ENCODE peak calls at places on chromosomes 6 and 20, in six cellular contexts. R is CD4-positive, alpha-beta T cell; M is thoracic aorta; O is cardiac muscle cell; H is adrenal gland; T is tibial artery. V is an unnamed sample.

GRCh38 chr20:9532069-9532809 is 17.8 kb downstream of the LAMP5 start:
- DNase-seq in R (no peak), O (no peak), H (no peak), T (no peak), M (no peak), V (no peak)

GRCh38 chr6:129312865-129313264 is 397.1 kb downstream of the ARHGAP18 start:
- DNase-seq in O (peak; percentile 40), M (no peak), T (no peak), H (no peak), R (no peak), V (no peak)

GRCh38 chr6:5942591-5942990 is 64.1 kb downstream of the NRN1 start:
- DNase-seq in R (no peak), H (no peak), M (no peak), T (no peak), O (peak; percentile 7), V (no peak)

GRCh38 chr6:43584892-43585570 is 9.0 kb downstream of the POLH start:
- DNase-seq in M (no peak), H (no peak), R (no peak), O (peak; percentile 7), T (no peak), V (no peak)

GRCh38 chr6:78749326-78749725 is 118.0 kb upstream of the IRAK1BP1 start:
- DNase-seq in T (no peak), R (no peak), M (no peak), O (no peak), H (no peak), V (no peak)

GRCh38 chr20:43096471-43096870 is 93.2 kb downstream of the PTPRT start:
- DNase-seq in M (no peak), O (no peak), H (no peak), R (no peak), T (no peak), V (no peak)

GRCh38 chr6:16374796-16375195 is 136.4 kb downstream of the GMPR start:
- DNase-seq in R (no peak), O (no peak), H (no peak), T (no peak), M (no peak), V (no peak)

GRCh38 chr20:61556116-61556515 is 304.1 kb downstream of the CDH4 start:
- DNase-seq in H (no peak), O (peak; percentile 48), M (no peak), R (no peak), T (no peak), V (no peak)

GRCh38 chr6:90940812-90941481 is 354.1 kb upstream of the MAP3K7 start:
- DNase-seq in M (no peak), H (peak; percentile 20), T (no peak), R (no peak), O (peak; percentile 87), V (no peak)

GRCh38 chr20:41082306-41082705 is 53.7 kb downstream of the TOP1 start:
- DNase-seq in M (no peak), T (no peak), O (no peak), R (no peak), H (no peak), V (no peak)

GRCh38 chr6:444653-445275 is 53.2 kb downstream of the IRF4 start:
- DNase-seq in O (no peak), H (no peak), R (peak; percentile 55), M (no peak), T (no peak), V (no peak)

GRCh38 chr20:57693002-57693582 is 16.7 kb downstream of the PMEPA1 start:
- DNase-seq in H (no peak), O (no peak), T (no peak), R (no peak), M (no peak), V (no peak)

GRCh38 chr6:87791485-87791884 is 89.5 kb upstream of the AKIRIN2 start:
- DNase-seq in R (no peak), H (no peak), O (no peak), T (no peak), M (no peak), V (no peak)

GRCh38 chr6:36444470-36444869 is 1.7 kb downstream of the KCTD20 start:
- DNase-seq in M (no peak), R (no peak), H (no peak), O (peak; percentile 97), T (no peak), V (no peak)

GRCh38 chr6:29516108-29516507 is 28.4 kb upstream of the MAS1L start:
- DNase-seq in O (no peak), M (no peak), R (no peak), T (no peak), H (no peak), V (no peak)

GRCh38 chr20:10762216-10762615 is 88.4 kb upstream of the JAG1 start:
- DNase-seq in R (no peak), M (no peak), O (no peak), H (no peak), T (no peak), V (no peak)

GRCh38 chr6:50699086-50699886 is 14.0 kb upstream of the TFAP2D start:
- DNase-seq in M (no peak), H (no peak), O (no peak), T (no peak), R (no peak), V (no peak)

GRCh38 chr6:62009445-62009844 is 276.6 kb downstream of the KHDRBS2 start:
- DNase-seq in H (no peak), R (no peak), T (no peak), O (no peak), M (no peak), V (no peak)

GRCh38 chr6:88709819-88710246 is 253.6 kb downstream of the RNGTT start:
- DNase-seq in O (no peak), M (no peak), R (no peak), H (no peak), T (no peak), V (no peak)

GRCh38 chr6:156774872-156775405 is 2.2 kb upstream of the ARID1B start:
- DNase-seq in O (no peak), M (no peak), R (no peak), T (no peak), H (no peak), V (no peak)

GRCh38 chr6:56399250-56399671 is 151.9 kb upstream of the COL21A1 start:
- DNase-seq in T (no peak), H (no peak), R (no peak), M (no peak), O (peak; percentile 35), V (no peak)

GRCh38 chr6:76441850-76442249 is 369.4 kb upstream of the IMPG1 start:
- DNase-seq in O (peak; percentile 20), R (no peak), H (no peak), T (no peak), M (no peak), V (no peak)

GRCh38 chr6:139863356-139863755 is 488.9 kb upstream of the CITED2 start:
- DNase-seq in T (no peak), H (no peak), O (no peak), M (no peak), R (no peak), V (no peak)

GRCh38 chr6:108616973-108617372 is 56.3 kb downstream of the FOXO3 start:
- DNase-seq in M (no peak), R (no peak), H (no peak), O (no peak), T (no peak), V (no peak)

GRCh38 chr6:44715925-44716324 is 328.4 kb downstream of the CDC5L start:
- DNase-seq in M (no peak), R (no peak), O (no peak), H (no peak), T (no peak), V (no peak)

GRCh38 chr6:98384766-98385165 is 449.6 kb upstream of the POU3F2 start:
- DNase-seq in M (no peak), H (no peak), R (no peak), O (no peak), T (no peak), V (no peak)

GRCh38 chr6:107114872-107115694 is at the start of gene BEND3:
- DNase-seq in T (no peak), H (peak; percentile 37), M (no peak), O (peak; percentile 24), R (peak; percentile 44), V (peak; percentile 20)

GRCh38 chr20:61813791-61814190 is 251.9 kb downstream of the TAF4 start:
- DNase-seq in R (no peak), H (no peak), M (no peak), O (no peak), T (no peak), V (no peak)

GRCh38 chr20:51335329-51335841 is 207.1 kb downstream of the NFATC2 start:
- DNase-seq in H (no peak), M (no peak), R (no peak), T (no peak), O (peak; percentile 93), V (no peak)

DNA sequence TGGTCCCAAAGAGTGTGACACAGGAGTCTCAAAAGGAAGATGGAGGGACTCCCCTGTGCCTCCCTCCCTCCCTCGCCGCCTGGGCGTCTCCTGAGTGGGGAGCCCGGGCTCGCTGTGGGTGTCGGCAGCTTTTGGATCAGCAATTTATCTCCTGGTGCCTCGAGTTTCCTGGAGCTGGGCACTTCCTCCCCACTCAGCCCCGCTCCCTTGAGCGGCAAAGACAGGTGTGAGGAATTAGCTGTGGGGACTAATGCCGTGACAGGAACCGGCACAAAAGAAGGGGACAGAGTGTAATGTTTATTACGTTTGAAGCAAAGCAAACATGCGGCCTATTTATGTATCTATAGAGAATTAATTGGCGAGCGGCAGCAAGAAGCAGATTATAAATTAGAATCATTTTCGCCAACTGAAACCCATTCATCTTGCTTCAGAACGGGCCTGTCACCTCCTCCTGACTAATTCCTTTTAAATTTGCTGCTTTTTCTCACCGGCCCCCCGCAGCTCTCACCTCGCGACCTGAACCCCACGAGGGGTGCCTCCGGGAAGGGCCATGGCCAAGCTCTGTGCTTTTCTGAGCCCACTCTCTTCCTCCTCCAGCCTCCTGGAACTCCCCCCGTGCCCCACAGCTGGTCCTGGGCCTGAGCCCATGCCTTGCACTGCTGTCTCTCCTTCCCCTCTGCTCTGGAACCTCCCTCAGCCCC is 8.8 kb upstream of the CDH22 start:
- DNase-seq in H (no peak), O (no peak), M (no peak), T (no peak), R (no peak), V (no peak)
- H3K27me3 ChIP-seq in H (peaks cover 37% of the 10 kb centered on the region), O (peaks cover 17% of the 10 kb centered on the region), M (peaks cover 16% of the 10 kb centered on the region), T (peaks cover 91% of the 10 kb centered on the region), R (peaks cover 62% of the 10 kb centered on the region), V (peaks cover 35% of the 10 kb centered on the region)

GRCh38 chr6:28060381-28060780 is 20.0 kb upstream of the ZNF165 start:
- DNase-seq in R (no peak), T (no peak), O (no peak), M (no peak), H (no peak), V (no peak)
- H3K27me3 ChIP-seq in R (peaks cover 25% of the 10 kb centered on the region), T (peaks cover 8% of the 10 kb centered on the region), O (no peaks in the 10 kb centered on the region), M (no peaks in the 10 kb centered on the region), H (no peaks in the 10 kb centered on the region), V (no peaks in the 10 kb centered on the region)

GRCh38 chr20:17437251-17437650 is 93.9 kb downstream of the BFSP1 start:
- DNase-seq in R (no peak), T (no peak), H (no peak), O (no peak), M (no peak), V (no peak)
- H3K27me3 ChIP-seq in R (peaks cover 7% of the 10 kb centered on the region), T (peaks cover 22% of the 10 kb centered on the region), H (no peaks in the 10 kb centered on the region), O (no peaks in the 10 kb centered on the region), M (no peaks in the 10 kb centered on the region), V (peaks cover under 1% of the 10 kb centered on the region)

DNA sequence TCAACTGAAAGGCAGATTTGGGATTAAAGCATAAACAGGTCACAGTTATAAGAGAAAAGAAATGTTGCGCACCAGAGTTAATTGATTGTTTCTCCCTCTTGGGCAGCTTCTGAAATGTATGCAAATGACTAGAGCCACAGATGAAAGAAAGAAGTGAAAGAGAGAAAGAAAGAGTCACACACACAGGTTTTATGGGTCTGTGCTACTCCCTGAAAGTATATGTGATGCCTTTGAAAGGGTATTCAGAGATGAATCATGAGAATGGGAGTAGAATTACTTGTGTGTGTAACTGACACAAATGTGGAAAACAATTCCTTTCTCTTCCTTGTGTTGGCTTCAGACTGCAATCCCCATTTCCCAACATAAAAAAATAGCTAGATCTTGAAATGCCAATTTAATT is 196.9 kb downstream of the FOXA2 start:
- DNase-seq in M (no peak), R (no peak), T (no peak), H (no peak), O (no peak), V (no peak)
- H3K27me3 ChIP-seq in M (no peaks in the 10 kb centered on the region), R (no peaks in the 10 kb centered on the region), T (peaks cover 2% of the 10 kb centered on the region), H (peaks cover 7% of the 10 kb centered on the region), O (peaks cover 37% of the 10 kb centered on the region), V (no peaks in the 10 kb centered on the region)

V was measured in gastrocnemius medialis.